ENCODE peak calls at places on chromosome 6, in eight cellular contexts. One of them, this sample, is unnamed. For H3K4me1, the result is how much of the 10 kb centered on the place peaks cover.

GRCh38 chr6:133503330-133503729 is 262.2 kb downstream of the EYA4 start:
- DNase-seq in stomach: no peak
- DNase-seq in endothelial cell of umbilical vein: no peak
- DNase-seq in suprapubic skin: no peak
- DNase-seq in esophagus muscularis mucosa: no peak
- DNase-seq in H1: no peak
- DNase-seq in sigmoid colon: no peak
- DNase-seq in SK-N-SH: no peak
- DNase-seq in this sample: no peak

GRCh38 chr6:21808551-21809181 is 215.1 kb downstream of the SOX4 start:
- DNase-seq in H1: no peak
- DNase-seq in SK-N-SH: no peak
- DNase-seq in stomach: no peak
- DNase-seq in suprapubic skin: no peak
- DNase-seq in sigmoid colon: peak
- DNase-seq in endothelial cell of umbilical vein: peak
- DNase-seq in esophagus muscularis mucosa: no peak
- DNase-seq in this sample: no peak

GRCh38 chr6:138692978-138693909 is 80.3 kb upstream of the CCDC28A start:
- DNase-seq in suprapubic skin: peak
- DNase-seq in stomach: peak
- DNase-seq in SK-N-SH: peak
- DNase-seq in H1: peak
- DNase-seq in sigmoid colon: peak
- DNase-seq in esophagus muscularis mucosa: no peak
- DNase-seq in endothelial cell of umbilical vein: peak
- DNase-seq in this sample: no peak

GRCh38 chr6:94184666-94185464 is 765.5 kb upstream of the EPHA7 start:
- DNase-seq in endothelial cell of umbilical vein: no peak
- DNase-seq in sigmoid colon: no peak
- DNase-seq in SK-N-SH: no peak
- DNase-seq in suprapubic skin: no peak
- DNase-seq in stomach: no peak
- DNase-seq in H1: no peak
- DNase-seq in esophagus muscularis mucosa: no peak
- DNase-seq in this sample: no peak

GRCh38 chr6:138571174-138571573 is 71.9 kb upstream of the NHSL1 start:
- DNase-seq in endothelial cell of umbilical vein: no peak
- DNase-seq in sigmoid colon: no peak
- DNase-seq in H1: no peak
- DNase-seq in stomach: no peak
- DNase-seq in suprapubic skin: no peak
- DNase-seq in esophagus muscularis mucosa: no peak
- DNase-seq in SK-N-SH: no peak
- DNase-seq in this sample: no peak

GRCh38 chr6:157905590-157906337 is 75.9 kb upstream of the SYNJ2 start:
- DNase-seq in H1: peak
- DNase-seq in esophagus muscularis mucosa: no peak
- DNase-seq in endothelial cell of umbilical vein: peak
- DNase-seq in suprapubic skin: no peak
- DNase-seq in sigmoid colon: no peak
- DNase-seq in stomach: no peak
- DNase-seq in SK-N-SH: no peak
- DNase-seq in this sample: no peak

GRCh38 chr6:8219352-8219943 is 117.1 kb upstream of the EEF1E1 start:
- DNase-seq in endothelial cell of umbilical vein: peak
- DNase-seq in sigmoid colon: no peak
- DNase-seq in H1: peak
- DNase-seq in suprapubic skin: no peak
- DNase-seq in esophagus muscularis mucosa: no peak
- DNase-seq in stomach: peak
- DNase-seq in SK-N-SH: peak
- DNase-seq in this sample: no peak

GRCh38 chr6:115360602-115361325 is 699.9 kb downstream of the FRK start:
- DNase-seq in suprapubic skin: no peak
- DNase-seq in esophagus muscularis mucosa: no peak
- DNase-seq in SK-N-SH: no peak
- DNase-seq in endothelial cell of umbilical vein: no peak
- DNase-seq in H1: no peak
- DNase-seq in sigmoid colon: no peak
- DNase-seq in stomach: no peak
- DNase-seq in this sample: no peak

GRCh38 chr6:30747300-30747687 is 2.9 kb upstream of the IER3 start:
- DNase-seq in suprapubic skin: no peak
- DNase-seq in endothelial cell of umbilical vein: peak
- DNase-seq in esophagus muscularis mucosa: no peak
- DNase-seq in sigmoid colon: no peak
- DNase-seq in SK-N-SH: no peak
- DNase-seq in stomach: no peak
- DNase-seq in H1: no peak
- DNase-seq in this sample: no peak

GRCh38 chr6:20241102-20241501 is 28.8 kb upstream of the MBOAT1 start:
- DNase-seq in suprapubic skin: no peak
- DNase-seq in endothelial cell of umbilical vein: no peak
- DNase-seq in H1: no peak
- DNase-seq in SK-N-SH: no peak
- DNase-seq in sigmoid colon: no peak
- DNase-seq in esophagus muscularis mucosa: no peak
- DNase-seq in stomach: no peak
- DNase-seq in this sample: no peak

GRCh38 chr6:49766762-49767161 is 20.3 kb downstream of the PGK2 start:
- DNase-seq in stomach: no peak
- DNase-seq in SK-N-SH: no peak
- DNase-seq in sigmoid colon: no peak
- DNase-seq in endothelial cell of umbilical vein: no peak
- DNase-seq in esophagus muscularis mucosa: no peak
- DNase-seq in suprapubic skin: no peak
- DNase-seq in H1: no peak
- DNase-seq in this sample: no peak

GRCh38 chr6:108123946-108124345 is 41.9 kb upstream of the NR2E1 start:
- DNase-seq in suprapubic skin: no peak
- DNase-seq in stomach: no peak
- DNase-seq in esophagus muscularis mucosa: no peak
- DNase-seq in endothelial cell of umbilical vein: no peak
- DNase-seq in sigmoid colon: no peak
- DNase-seq in H1: peak
- DNase-seq in SK-N-SH: peak
- DNase-seq in this sample: no peak

GRCh38 chr6:169112483-169113320 is 140.9 kb downstream of the THBS2 start:
- DNase-seq in suprapubic skin: no peak
- DNase-seq in SK-N-SH: no peak
- DNase-seq in H1: no peak
- DNase-seq in endothelial cell of umbilical vein: no peak
- DNase-seq in stomach: no peak
- DNase-seq in esophagus muscularis mucosa: peak
- DNase-seq in sigmoid colon: no peak
- DNase-seq in this sample: no peak

GRCh38 chr6:15402401-15403045 is 156.7 kb downstream of the JARID2 start:
- DNase-seq in suprapubic skin: no peak
- DNase-seq in H1: no peak
- DNase-seq in esophagus muscularis mucosa: no peak
- DNase-seq in stomach: no peak
- DNase-seq in sigmoid colon: no peak
- DNase-seq in SK-N-SH: no peak
- DNase-seq in endothelial cell of umbilical vein: no peak
- DNase-seq in this sample: no peak

GRCh38 chr6:15403094-15403493 is 157.2 kb downstream of the JARID2 start:
- DNase-seq in sigmoid colon: no peak
- DNase-seq in endothelial cell of umbilical vein: no peak
- DNase-seq in suprapubic skin: no peak
- DNase-seq in H1: no peak
- DNase-seq in esophagus muscularis mucosa: no peak
- DNase-seq in stomach: no peak
- DNase-seq in SK-N-SH: no peak
- DNase-seq in this sample: no peak

GRCh38 chr6:15400572-15401004 is 154.7 kb downstream of the JARID2 start:
- DNase-seq in suprapubic skin: no peak
- DNase-seq in SK-N-SH: peak
- DNase-seq in H1: no peak
- DNase-seq in sigmoid colon: peak
- DNase-seq in stomach: no peak
- DNase-seq in endothelial cell of umbilical vein: peak
- DNase-seq in esophagus muscularis mucosa: no peak
- DNase-seq in this sample: no peak

GRCh38 chr6:15401120-15401519 is 155.3 kb downstream of the JARID2 start:
- DNase-seq in stomach: no peak
- DNase-seq in endothelial cell of umbilical vein: no peak
- DNase-seq in esophagus muscularis mucosa: no peak
- DNase-seq in sigmoid colon: no peak
- DNase-seq in SK-N-SH: no peak
- DNase-seq in H1: no peak
- DNase-seq in suprapubic skin: no peak
- DNase-seq in this sample: no peak

GRCh38 chr6:15401769-15402250 is 155.9 kb downstream of the JARID2 start:
- DNase-seq in suprapubic skin: no peak
- DNase-seq in H1: no peak
- DNase-seq in esophagus muscularis mucosa: no peak
- DNase-seq in endothelial cell of umbilical vein: no peak
- DNase-seq in sigmoid colon: no peak
- DNase-seq in SK-N-SH: no peak
- DNase-seq in stomach: no peak
- DNase-seq in this sample: no peak
- H3K4me1 ChIP-seq in suprapubic skin: half or more
- H3K4me1 ChIP-seq in H1: under half
- H3K4me1 ChIP-seq in esophagus muscularis mucosa: half or more
- H3K4me1 ChIP-seq in endothelial cell of umbilical vein: under half
- H3K4me1 ChIP-seq in sigmoid colon: under half
- H3K4me1 ChIP-seq in SK-N-SH: under half
- H3K4me1 ChIP-seq in stomach: half or more
- H3K4me1 ChIP-seq in this sample: under half

GRCh38 chr6:5698318-5698717 is 308.4 kb downstream of the NRN1 start:
- DNase-seq in sigmoid colon: no peak
- DNase-seq in suprapubic skin: no peak
- DNase-seq in endothelial cell of umbilical vein: no peak
- DNase-seq in H1: no peak
- DNase-seq in esophagus muscularis mucosa: peak
- DNase-seq in SK-N-SH: no peak
- DNase-seq in stomach: no peak
- DNase-seq in this sample: no peak
- TF ChIP-seq POLR2AphosphoS5 in sigmoid colon: no peak
- TF ChIP-seq POLR2AphosphoS5 in suprapubic skin: no peak
- TF ChIP-seq POLR2AphosphoS5 in endothelial cell of umbilical vein: no peak
- TF ChIP-seq POLR2AphosphoS5 in H1: no peak
- TF ChIP-seq POLR2AphosphoS5 in esophagus muscularis mucosa: no peak
- TF ChIP-seq POLR2AphosphoS5 in SK-N-SH: no peak
- TF ChIP-seq POLR2AphosphoS5 in stomach: no peak
- TF ChIP-seq POLR2AphosphoS5 in this sample: no peak

DNA sequence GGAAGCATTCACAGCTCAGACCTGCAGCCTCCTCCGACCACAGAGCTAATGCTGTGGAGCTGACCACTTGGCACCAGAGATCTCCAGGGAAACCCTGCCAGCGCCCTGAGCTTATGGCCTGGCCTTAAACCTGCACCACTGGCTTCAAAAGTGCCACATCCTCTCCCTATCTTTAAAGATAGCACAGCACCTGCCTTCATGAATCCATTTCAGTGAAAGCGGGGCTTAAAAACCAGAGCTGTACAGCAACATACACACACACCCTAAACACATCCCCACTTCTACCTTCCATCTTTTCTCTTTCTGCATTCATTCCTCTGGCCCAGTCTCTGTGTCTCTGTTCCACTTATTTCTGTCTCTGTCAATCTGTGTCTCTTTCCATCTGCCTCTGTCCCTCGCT is 59.8 kb upstream of the CCDC167 start:
- DNase-seq in suprapubic skin: no peak
- DNase-seq in esophagus muscularis mucosa: no peak
- DNase-seq in SK-N-SH: no peak
- DNase-seq in sigmoid colon: no peak
- DNase-seq in endothelial cell of umbilical vein: no peak
- DNase-seq in H1: no peak
- DNase-seq in stomach: no peak
- DNase-seq in this sample: no peak
- H3K4me1 ChIP-seq in suprapubic skin: under half
- H3K4me1 ChIP-seq in esophagus muscularis mucosa: under half
- H3K4me1 ChIP-seq in SK-N-SH: under half
- H3K4me1 ChIP-seq in sigmoid colon: under half
- H3K4me1 ChIP-seq in endothelial cell of umbilical vein: under half
- H3K4me1 ChIP-seq in H1: under half
- H3K4me1 ChIP-seq in stomach: under half
- H3K4me1 ChIP-seq in this sample: under half

GRCh38 chr6:124927806-124928205 is 34.4 kb upstream of the RNF217 start:
- DNase-seq in stomach: no peak
- DNase-seq in sigmoid colon: no peak
- DNase-seq in H1: no peak
- DNase-seq in suprapubic skin: no peak
- DNase-seq in endothelial cell of umbilical vein: no peak
- DNase-seq in SK-N-SH: no peak
- DNase-seq in esophagus muscularis mucosa: no peak
- DNase-seq in this sample: no peak

GRCh38 chr6:124926435-124926834 is 35.8 kb upstream of the RNF217 start:
- DNase-seq in SK-N-SH: no peak
- DNase-seq in sigmoid colon: no peak
- DNase-seq in endothelial cell of umbilical vein: no peak
- DNase-seq in esophagus muscularis mucosa: no peak
- DNase-seq in stomach: no peak
- DNase-seq in suprapubic skin: no peak
- DNase-seq in H1: no peak
- DNase-seq in this sample: no peak

GRCh38 chr6:124928831-124929230 is 33.4 kb upstream of the RNF217 start:
- DNase-seq in suprapubic skin: no peak
- DNase-seq in sigmoid colon: no peak
- DNase-seq in SK-N-SH: no peak
- DNase-seq in endothelial cell of umbilical vein: no peak
- DNase-seq in stomach: no peak
- DNase-seq in esophagus muscularis mucosa: no peak
- DNase-seq in H1: no peak
- DNase-seq in this sample: no peak

GRCh38 chr6:124924333-124924759 is 37.9 kb upstream of the RNF217 start:
- DNase-seq in suprapubic skin: no peak
- DNase-seq in endothelial cell of umbilical vein: no peak
- DNase-seq in esophagus muscularis mucosa: no peak
- DNase-seq in SK-N-SH: no peak
- DNase-seq in H1: no peak
- DNase-seq in sigmoid colon: peak
- DNase-seq in stomach: no peak
- DNase-seq in this sample: no peak
- TF ChIP-seq POLR2AphosphoS5 in suprapubic skin: no peak
- TF ChIP-seq POLR2AphosphoS5 in endothelial cell of umbilical vein: no peak
- TF ChIP-seq POLR2AphosphoS5 in esophagus muscularis mucosa: no peak
- TF ChIP-seq POLR2AphosphoS5 in SK-N-SH: no peak
- TF ChIP-seq POLR2AphosphoS5 in H1: no peak
- TF ChIP-seq POLR2AphosphoS5 in sigmoid colon: peak
- TF ChIP-seq POLR2AphosphoS5 in stomach: no peak
- TF ChIP-seq POLR2AphosphoS5 in this sample: no peak

DNA sequence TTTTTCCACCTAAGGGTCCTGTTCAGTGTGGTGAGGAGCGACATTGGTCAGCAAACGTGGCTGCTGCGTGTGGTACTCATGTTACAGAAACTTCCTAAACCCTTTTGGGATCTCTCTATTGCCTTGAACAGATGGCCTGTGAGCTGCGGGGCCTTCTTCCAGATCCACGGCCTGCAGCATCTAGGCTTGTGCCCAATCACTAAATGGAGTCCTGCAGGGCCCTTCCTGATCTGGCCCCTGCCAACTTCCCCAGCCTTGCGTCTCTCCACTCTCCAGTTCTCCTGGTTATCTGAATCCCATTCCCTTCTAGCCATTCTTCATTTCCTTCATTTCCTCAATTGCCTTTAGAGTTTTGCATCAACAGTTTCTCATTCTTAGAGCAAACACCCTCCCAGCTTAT is 85.6 kb downstream of the PDE7B start:
- DNase-seq in suprapubic skin: no peak
- DNase-seq in H1: no peak
- DNase-seq in endothelial cell of umbilical vein: no peak
- DNase-seq in stomach: no peak
- DNase-seq in sigmoid colon: no peak
- DNase-seq in esophagus muscularis mucosa: no peak
- DNase-seq in SK-N-SH: no peak
- DNase-seq in this sample: no peak
- H3K4me1 ChIP-seq in suprapubic skin: under half
- H3K4me1 ChIP-seq in H1: under half
- H3K4me1 ChIP-seq in endothelial cell of umbilical vein: under half
- H3K4me1 ChIP-seq in stomach: under half
- H3K4me1 ChIP-seq in sigmoid colon: under half
- H3K4me1 ChIP-seq in esophagus muscularis mucosa: under half
- H3K4me1 ChIP-seq in SK-N-SH: under half
- H3K4me1 ChIP-seq in this sample: under half